ENCODE peak calls at places on chromosomes 6 and 20, in seven cellular contexts. F is GM23248, X is PC-9, J is fibroblast of lung, A is keratinocyte, P is GM12878, N is astrocyte. D is an unnamed sample.

GRCh38 chr6:48560408-48560807 is 449.4 kb upstream of the PTCHD4 start:
- DNase-seq in F (peak), X (no peak), J (peak), A (peak), P (no peak), N (peak), D (no peak)

GRCh38 chr20:20405619-20406018 is 37.7 kb downstream of the INSM1 start:
- DNase-seq in F (no peak), X (no peak), J (no peak), A (no peak), P (no peak), N (no peak), D (no peak)

GRCh38 chr20:7410150-7410549 is 530.1 kb downstream of the HAO1 start:
- DNase-seq in F (no peak), X (no peak), J (no peak), A (no peak), P (no peak), N (no peak), D (no peak)

GRCh38 chr6:22042713-22043112 is 254.1 kb downstream of the PRL start:
- DNase-seq in F (peak), X (no peak), J (peak), A (no peak), P (no peak), N (no peak), D (no peak)

GRCh38 chr20:38393259-38393658 is 41.9 kb downstream of the SNHG17 start:
- DNase-seq in F (no peak), X (no peak), J (no peak), A (no peak), P (no peak), N (no peak), D (no peak)

GRCh38 chr20:43994486-43995100 is 79.9 kb downstream of the TOX2 start:
- DNase-seq in F (peak), X (no peak), J (peak), A (no peak), P (no peak), N (peak), D (no peak)

GRCh38 chr6:43845646-43846045 is 75.6 kb downstream of the VEGFA start:
- DNase-seq in F (no peak), X (no peak), J (no peak), A (no peak), P (no peak), N (no peak), D (no peak)

GRCh38 chr6:82364087-82365010 is 732 bp downstream of the TPBG start:
- DNase-seq in F (peak), X (peak), J (peak), A (no peak), P (no peak), N (peak), D (peak)

DNA sequence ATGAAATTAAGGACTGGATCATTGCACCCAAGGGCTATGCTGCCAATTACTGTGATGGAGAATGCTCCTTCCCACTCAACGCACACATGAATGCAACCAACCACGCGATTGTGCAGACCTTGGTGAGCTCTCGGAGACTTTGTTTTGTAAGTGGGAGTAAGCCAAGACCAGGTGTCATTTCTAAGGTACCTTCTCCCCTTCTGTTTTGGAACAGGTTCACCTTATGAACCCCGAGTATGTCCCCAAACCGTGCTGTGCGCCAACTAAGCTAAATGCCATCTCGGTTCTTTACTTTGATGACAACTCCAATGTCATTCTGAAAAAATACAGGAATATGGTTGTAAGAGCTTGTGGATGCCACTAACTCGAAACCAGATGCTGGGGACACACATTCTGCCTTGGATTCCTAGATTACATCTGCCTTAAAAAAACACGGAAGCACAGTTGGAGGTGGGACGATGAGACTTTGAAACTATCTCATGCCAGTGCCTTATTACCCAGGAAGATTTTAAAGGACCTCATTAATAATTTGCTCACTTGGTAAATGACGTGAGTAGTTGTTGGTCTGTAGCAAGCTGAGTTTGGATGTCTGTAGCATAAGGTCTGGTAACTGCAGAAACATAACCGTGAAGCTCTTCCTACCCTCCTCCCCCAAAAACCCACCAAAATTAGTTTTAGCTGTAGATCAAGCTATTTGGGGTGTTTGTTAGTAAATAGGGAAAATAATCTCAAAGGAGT is 30.4 kb downstream of the TXNDC5 start:
- DNase-seq in F (no peak), X (no peak), J (no peak), A (no peak), P (no peak), N (no peak), D (no peak)
- H3K27ac ChIP-seq in F (no peak), X (no peak), J (no peak), A (no peak), P (no peak), N (no peak), D (no peak)

GRCh38 chr6:100346203-100346602 is 118.5 kb downstream of the SIM1 start:
- DNase-seq in F (peak), X (peak), J (peak), A (no peak), P (no peak), N (peak), D (no peak)
- H2AFZ ChIP-seq in F (peak), X (peak), J (no peak), A (no peak), P (peak), N (no peak), D (no peak)

GRCh38 chr6:6795396-6795795 is 206.9 kb downstream of the LY86 start:
- DNase-seq in F (peak), X (no peak), J (no peak), A (no peak), P (no peak), N (no peak), D (no peak)
- H3K27ac ChIP-seq in F (no peak), X (no peak), J (no peak), A (no peak), P (no peak), N (no peak), D (no peak)

GRCh38 chr20:49579195-49579594 is 11.3 kb upstream of the PTGIS start:
- DNase-seq in F (no peak), X (no peak), J (no peak), A (no peak), P (no peak), N (no peak), D (no peak)

GRCh38 chr20:49573900-49574416 is 6.0 kb upstream of the PTGIS start:
- DNase-seq in F (peak), X (peak), J (peak), A (no peak), P (no peak), N (peak), D (no peak)

GRCh38 chr20:49578436-49578835 is 10.5 kb upstream of the PTGIS start:
- DNase-seq in F (no peak), X (no peak), J (no peak), A (no peak), P (no peak), N (no peak), D (no peak)

GRCh38 chr20:49572857-49573256 is 4.9 kb upstream of the PTGIS start:
- DNase-seq in F (no peak), X (no peak), J (no peak), A (no peak), P (no peak), N (no peak), D (peak)

DNA sequence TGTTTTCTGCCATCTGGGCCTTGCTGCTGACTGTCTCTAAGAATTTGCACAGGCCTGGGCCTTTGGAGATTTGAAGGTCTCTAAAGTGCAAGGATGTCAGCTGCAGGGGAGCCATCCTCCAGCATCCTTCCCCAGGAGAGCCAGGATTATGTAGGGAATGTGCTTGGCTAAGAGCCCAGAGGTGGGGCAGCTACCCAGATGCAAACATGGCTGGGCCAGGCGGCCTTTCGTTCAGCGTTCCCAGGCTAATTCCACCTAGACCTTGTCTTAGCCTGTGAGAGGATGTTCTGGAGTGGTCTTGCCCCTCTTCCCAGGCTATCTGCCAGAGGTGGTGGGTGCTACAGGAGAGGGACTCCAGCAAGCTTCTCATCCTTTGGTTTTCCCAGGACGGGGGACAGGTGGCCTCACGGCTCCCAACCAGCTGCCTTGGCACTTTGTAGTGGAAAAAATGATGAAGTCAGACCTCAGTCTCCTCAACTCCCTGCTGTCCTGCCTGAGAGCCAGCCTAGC is 7.7 kb upstream of the PTGIS start:
- DNase-seq in F (no peak), X (no peak), J (peak), A (no peak), P (no peak), N (peak), D (no peak)
- H2AFZ ChIP-seq in F (peak), X (no peak), J (no peak), A (no peak), P (no peak), N (no peak), D (no peak)

GRCh38 chr6:154445417-154445816 is 65.1 kb downstream of the CNKSR3 start:
- DNase-seq in F (no peak), X (no peak), J (no peak), A (no peak), P (no peak), N (no peak), D (no peak)
- H3K27ac ChIP-seq in F (no peak), X (no peak), J (no peak), A (no peak), P (no peak), N (no peak), D (no peak)

DNA sequence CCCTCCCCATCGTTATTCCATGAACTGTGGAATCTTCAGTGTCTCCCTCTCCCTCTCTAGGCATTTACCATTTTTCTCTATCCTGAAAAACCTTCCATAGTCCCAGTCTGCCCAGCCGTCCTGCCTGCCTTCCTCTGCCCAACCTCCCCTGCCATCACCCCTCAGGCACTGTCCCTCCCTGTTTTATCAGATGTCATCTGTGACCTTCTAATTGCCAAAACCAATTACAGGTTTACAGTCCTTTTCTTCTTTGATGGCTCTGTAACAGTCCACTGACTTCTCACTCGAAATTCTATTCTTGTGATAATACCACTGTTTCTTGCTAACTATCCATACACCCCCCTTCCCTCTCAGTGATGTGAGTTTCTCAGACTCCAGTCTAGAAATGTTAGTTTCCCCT is 2.3 kb upstream of the SLC23A2 start:
- DNase-seq in F (no peak), X (no peak), J (no peak), A (no peak), P (no peak), N (no peak), D (no peak)
- H2AFZ ChIP-seq in F (no peak), X (no peak), J (no peak), A (no peak), P (no peak), N (no peak), D (no peak)

DNA sequence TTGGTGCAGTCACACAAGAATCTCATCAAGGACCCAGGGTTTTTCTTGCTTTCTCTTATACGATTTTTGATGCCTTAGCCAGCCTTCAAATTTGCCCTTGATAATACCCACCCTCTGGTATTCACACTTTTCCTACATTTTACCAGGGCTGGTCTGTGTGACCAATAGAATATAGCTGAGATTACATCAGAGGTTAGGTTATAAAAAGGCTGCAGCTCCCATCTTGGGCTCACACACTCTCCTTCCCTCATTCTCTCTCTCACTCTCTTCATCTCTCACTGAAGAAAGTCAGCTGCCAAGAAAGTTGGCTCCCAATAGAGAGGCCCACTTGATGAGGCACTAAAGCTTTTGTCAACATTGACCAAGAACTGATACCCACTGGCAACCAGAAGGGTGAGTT is 4.1 kb upstream of the PNPLA1 start:
- DNase-seq in F (no peak), X (no peak), J (no peak), A (no peak), P (no peak), N (no peak), D (no peak)
- H3K27ac ChIP-seq in F (no peak), X (no peak), J (no peak), A (no peak), P (no peak), N (no peak), D (no peak)

GRCh38 chr20:8986631-8987030 is 82.3 kb upstream of the PLCB4 start:
- DNase-seq in F (no peak), X (no peak), J (no peak), A (no peak), P (no peak), N (no peak), D (no peak)

GRCh38 chr20:8981482-8981881 is 87.4 kb upstream of the PLCB4 start:
- DNase-seq in F (no peak), X (no peak), J (no peak), A (no peak), P (no peak), N (no peak), D (no peak)

GRCh38 chr20:8983478-8984345 is 85.2 kb upstream of the PLCB4 start:
- DNase-seq in F (no peak), X (no peak), J (no peak), A (no peak), P (no peak), N (no peak), D (no peak)
- H2AFZ ChIP-seq in F (no peak), X (no peak), J (no peak), A (no peak), P (no peak), N (no peak), D (no peak)

DNA sequence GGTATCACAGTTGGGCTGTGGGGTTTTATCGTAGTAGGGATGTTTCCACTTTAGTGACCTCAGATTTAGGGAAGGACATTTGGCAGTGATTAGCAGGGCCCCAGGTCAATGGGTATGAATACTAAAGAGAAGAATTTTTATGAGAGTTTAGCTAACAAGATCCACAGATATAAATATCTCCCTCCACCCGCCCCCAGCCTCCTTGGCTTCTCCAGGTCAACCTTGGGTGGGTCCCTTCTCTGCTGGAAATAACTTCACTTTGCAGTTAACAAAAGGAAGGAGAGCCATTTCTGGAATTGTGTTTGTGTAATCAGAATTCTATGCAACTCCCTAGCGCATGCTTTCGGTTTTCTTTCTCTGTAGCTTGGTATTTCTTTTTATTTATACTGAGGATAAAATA is 27.2 kb downstream of the RIPOR2 start:
- DNase-seq in F (peak), X (peak), J (no peak), A (no peak), P (no peak), N (no peak), D (no peak)
- H3K27ac ChIP-seq in F (peak), X (no peak), J (no peak), A (no peak), P (peak), N (no peak), D (no peak)

GRCh38 chr6:154995241-154996162 is at the start of gene TIAM2:
- DNase-seq in F (peak), X (no peak), J (peak), A (no peak), P (no peak), N (no peak), D (peak)
- H2AFZ ChIP-seq in F (peak), X (peak), J (peak), A (peak), P (peak), N (peak), D (peak)

D was measured in neural progenitor cell.